ENCODE peak calls at places on chromosomes 16 and 17, in eight cellular contexts. I is HFF-Myc, T is psoas muscle, M is esophagus squamous epithelium, Q is left lung, W is HFFc6, U is H9, V is fibroblast of the aortic adventitia. K is an unnamed sample.
A peak's percentile ranks its signal among the peaks of the same experiment; 100 is the strongest.

GRCh38 chr17:15409721-15410247 is 57.6 kb downstream of the CDRT4 start:
- DNase-seq in M (no peak), V (peak; percentile 98), W (peak; percentile 94), Q (no peak), U (no peak), T (peak; percentile 52), I (peak; percentile 59), K (no peak)

GRCh38 chr16:56460101-56460500 is 8.7 kb downstream of the OGFOD1 start:
- DNase-seq in I (no peak), M (no peak), V (peak; percentile 7), W (no peak), U (no peak), Q (no peak), T (no peak), K (no peak)

GRCh38 chr16:57263585-57264351 is 18.7 kb downstream of the ARL2BP start:
- DNase-seq in M (no peak), V (no peak), T (no peak), I (no peak), Q (no peak), W (no peak), U (no peak), K (no peak)

GRCh38 chr16:88921603-88921995 is 55.1 kb upstream of the PABPN1L start:
- DNase-seq in W (no peak), M (no peak), U (no peak), V (no peak), T (no peak), Q (no peak), I (no peak), K (peak; percentile 65)

GRCh38 chr17:75683467-75684041 is 16.4 kb downstream of the SAP30BP start:
- DNase-seq in Q (no peak), T (no peak), W (peak; percentile 86), V (peak; percentile 59), I (no peak), U (no peak), M (no peak), K (peak; percentile 21)

GRCh38 chr17:8162232-8162996 is at the start of gene VAMP2:
- DNase-seq in W (peak; percentile 68), V (peak; percentile 55), T (peak; percentile 89), I (no peak), M (no peak), Q (peak; percentile 95), U (peak; percentile 79), K (peak; percentile 86)

GRCh38 chr16:80663078-80663477 is 122.3 kb downstream of the DYNLRB2 start:
- DNase-seq in T (no peak), Q (no peak), V (no peak), M (no peak), U (no peak), I (no peak), W (no peak), K (no peak)

GRCh38 chr17:49510059-49510719 is 15.1 kb downstream of the NGFR start:
- DNase-seq in I (no peak), M (no peak), V (no peak), T (no peak), W (no peak), U (no peak), Q (no peak), K (no peak)

GRCh38 chr16:58862334-58863024 is 128.4 kb upstream of the GOT2 start:
- DNase-seq in I (no peak), V (no peak), W (no peak), M (no peak), Q (no peak), T (no peak), U (peak; percentile 73), K (no peak)

GRCh38 chr17:2029911-2030778 is at the start of gene DPH1:
- DNase-seq in Q (peak; percentile 93), W (peak; percentile 89), M (peak; percentile 46), U (peak; percentile 96), I (peak; percentile 83), V (peak; percentile 86), T (peak; percentile 92), K (peak; percentile 91)

GRCh38 chr16:7397901-7398300 is 65.3 kb downstream of the RBFOX1 start:
- DNase-seq in M (no peak), Q (no peak), I (no peak), U (no peak), W (peak; percentile 8), T (no peak), V (no peak), K (no peak)

GRCh38 chr17:47009759-47010594 is 30.9 kb upstream of the RPRML start:
- DNase-seq in I (no peak), Q (no peak), U (no peak), W (peak; percentile 9), M (no peak), V (no peak), T (no peak), K (no peak)

GRCh38 chr16:57750796-57751538 is 15.4 kb downstream of the KATNB1 start:
- DNase-seq in I (no peak), T (no peak), U (no peak), Q (peak; percentile 65), W (no peak), M (no peak), V (no peak), K (no peak)

GRCh38 chr16:50103764-50104163 is 38.0 kb downstream of the HEATR3 start:
- DNase-seq in Q (no peak), W (peak; percentile 49), M (no peak), I (no peak), U (no peak), T (no peak), V (no peak), K (no peak)

GRCh38 chr16:50804290-50804907 is 62.5 kb downstream of the CYLD start:
- DNase-seq in M (no peak), Q (no peak), T (no peak), V (no peak), U (no peak), W (no peak), I (no peak), K (no peak)

GRCh38 chr16:79721186-79721745 is 120.7 kb upstream of the MAF start:
- DNase-seq in I (no peak), U (no peak), M (no peak), Q (no peak), V (no peak), T (no peak), W (no peak), K (no peak)

GRCh38 chr17:40491486-40491885 is 9.9 kb downstream of the TNS4 start:
- DNase-seq in Q (no peak), V (no peak), M (no peak), W (no peak), U (peak; percentile 84), T (no peak), I (no peak), K (no peak)

GRCh38 chr17:19763416-19763815 is 15.3 kb upstream of the ALDH3A1 start:
- DNase-seq in V (no peak), M (no peak), I (no peak), U (no peak), T (no peak), Q (no peak), W (no peak), K (no peak)

GRCh38 chr17:63437287-63438091 is 8.6 kb downstream of the CYB561 start:
- DNase-seq in T (no peak), V (peak; percentile 30), M (no peak), W (no peak), U (no peak), I (no peak), Q (peak; percentile 70), K (no peak)

GRCh38 chr17:15291674-15292361 is 26.7 kb upstream of the PMP22 start:
- DNase-seq in T (no peak), Q (no peak), V (peak; percentile 68), M (no peak), U (no peak), I (no peak), W (no peak), K (no peak)

DNA sequence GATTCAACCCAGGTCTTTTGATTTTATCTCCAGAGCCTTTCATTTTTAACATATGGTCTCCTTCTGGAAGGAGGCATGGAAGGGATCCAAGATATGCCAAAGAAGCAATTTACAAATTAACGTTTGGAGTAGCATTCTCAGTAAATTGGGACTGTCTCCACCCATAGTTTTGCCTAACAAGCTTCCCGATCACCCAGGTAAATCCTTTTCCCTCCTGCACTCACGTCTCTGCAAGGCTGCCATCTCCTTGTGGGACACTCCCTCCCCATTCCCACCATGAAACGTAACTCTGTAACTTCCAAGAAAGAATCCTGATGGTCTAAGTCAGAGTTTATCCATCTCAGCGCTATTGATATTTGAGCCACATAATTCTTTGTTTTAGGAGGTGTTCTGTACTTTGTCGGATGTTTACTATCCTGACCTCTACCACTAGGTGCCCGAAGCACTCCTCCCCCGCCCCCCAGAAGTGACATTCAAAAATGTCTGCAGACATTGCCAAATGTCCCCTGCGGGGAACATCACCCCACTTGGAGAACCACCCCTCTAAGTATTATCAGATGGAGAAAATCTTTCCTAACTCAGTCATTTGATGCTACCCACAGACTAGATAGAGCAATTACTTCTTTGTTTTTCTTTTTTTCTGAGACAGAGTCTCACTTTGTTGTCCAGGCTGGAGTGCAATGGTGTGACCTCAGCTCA is 32.9 kb upstream of the NFAT5 start:
- DNase-seq in U (no peak), M (no peak), V (no peak), W (no peak), I (no peak), Q (no peak), T (no peak), K (no peak)
- TF ChIP-seq CTCF in U (peak; percentile 37), M (no peak), V (no peak), W (peak; percentile 40), I (no peak), Q (no peak), T (no peak), K (no peak)

GRCh38 chr16:19429271-19429670 is 11.6 kb downstream of the TMC5 start:
- DNase-seq in V (no peak), M (no peak), T (no peak), Q (no peak), I (no peak), U (no peak), W (no peak), K (no peak)
- TF ChIP-seq CTCF in V (no peak), M (no peak), T (no peak), Q (no peak), I (no peak), U (no peak), W (no peak), K (no peak)

DNA sequence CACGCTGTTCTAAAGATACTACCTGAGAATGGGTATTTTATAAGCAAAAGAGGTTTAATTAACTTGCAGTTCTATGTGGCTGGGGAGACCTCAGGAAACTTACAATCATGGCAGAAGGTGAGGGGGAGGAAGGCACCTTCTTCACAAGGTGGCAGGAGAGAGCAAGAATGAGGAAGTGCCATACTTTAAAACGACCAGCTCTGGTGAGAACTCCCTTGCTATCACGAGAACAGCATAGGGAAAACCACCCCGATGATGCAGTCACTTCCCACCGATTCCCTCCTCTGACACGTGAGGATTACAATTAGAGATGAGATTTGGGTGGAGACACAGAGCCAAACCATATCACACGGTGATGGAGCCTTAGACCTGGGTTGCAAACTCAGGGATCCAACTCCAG is 317.5 kb upstream of the EEF2KMT start:
- DNase-seq in T (no peak), Q (no peak), I (no peak), U (peak; percentile 60), M (no peak), V (no peak), W (no peak), K (no peak)
- TF ChIP-seq CTCF in T (no peak), Q (no peak), I (no peak), U (peak; percentile 71), M (no peak), V (no peak), W (no peak), K (no peak)

DNA sequence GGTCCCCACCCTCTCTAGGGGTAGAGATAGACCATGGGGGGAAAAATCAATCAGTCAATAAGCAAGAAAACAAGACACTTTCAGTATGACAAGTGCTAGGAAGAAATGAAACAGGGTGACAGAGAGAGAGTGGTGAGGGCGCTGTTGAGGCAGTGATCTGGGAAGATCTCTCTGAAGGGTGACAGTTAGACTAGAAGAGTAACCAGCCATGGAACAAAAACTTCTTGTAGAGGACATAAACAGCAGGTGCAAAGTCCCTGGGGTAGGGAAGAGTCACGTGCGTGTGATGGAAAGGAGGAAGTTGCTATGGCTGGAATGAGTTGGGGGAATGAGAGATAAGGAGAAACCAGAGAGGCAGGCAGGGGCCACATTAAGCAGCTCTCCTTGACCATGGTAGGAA is 16.8 kb upstream of the EMP2 start:
- DNase-seq in T (no peak), M (no peak), Q (no peak), V (no peak), I (no peak), W (no peak), U (no peak), K (no peak)
- TF ChIP-seq CTCF in T (no peak), M (no peak), Q (no peak), V (no peak), I (no peak), W (no peak), U (no peak), K (no peak)

K was measured in activated CD8-positive, alpha-beta T cell treated with anti-CD3 and anti-CD28 coated beads for 36 hours.